ENCODE peak calls at places on chromosomes 2 and 18, in ten cellular contexts. One of them, this sample, is unnamed.

GRCh38 chr18:30971338-30971956 is 71.1 kb downstream of the DSC3 start:
- DNase-seq in GM12865: peak
- DNase-seq in neural crest cell: no peak
- DNase-seq in OCI-LY7: peak
- DNase-seq in upper lobe of left lung: no peak
- DNase-seq in Peyer's patch: no peak
- DNase-seq in astrocyte: no peak
- DNase-seq in HFFc6: peak
- DNase-seq in A673: peak
- DNase-seq in neural progenitor cell: peak
- DNase-seq in this sample: no peak

GRCh38 chr2:234991290-234991689 is 39.5 kb downstream of the SH3BP4 start:
- DNase-seq in GM12865: no peak
- DNase-seq in neural crest cell: no peak
- DNase-seq in OCI-LY7: no peak
- DNase-seq in upper lobe of left lung: no peak
- DNase-seq in Peyer's patch: no peak
- DNase-seq in astrocyte: no peak
- DNase-seq in HFFc6: no peak
- DNase-seq in A673: no peak
- DNase-seq in neural progenitor cell: no peak
- DNase-seq in this sample: no peak

GRCh38 chr2:27765621-27766286 is 5.8 kb upstream of the MRPL33 start:
- DNase-seq in GM12865: peak
- DNase-seq in neural crest cell: no peak
- DNase-seq in OCI-LY7: no peak
- DNase-seq in upper lobe of left lung: peak
- DNase-seq in Peyer's patch: peak
- DNase-seq in astrocyte: peak
- DNase-seq in HFFc6: no peak
- DNase-seq in A673: no peak
- DNase-seq in neural progenitor cell: no peak
- DNase-seq in this sample: no peak

GRCh38 chr2:144528108-144528507 is 8.2 kb upstream of the ZEB2 start:
- DNase-seq in GM12865: no peak
- DNase-seq in neural crest cell: no peak
- DNase-seq in OCI-LY7: no peak
- DNase-seq in upper lobe of left lung: no peak
- DNase-seq in Peyer's patch: no peak
- DNase-seq in astrocyte: no peak
- DNase-seq in HFFc6: no peak
- DNase-seq in A673: no peak
- DNase-seq in neural progenitor cell: no peak
- DNase-seq in this sample: no peak

GRCh38 chr2:848099-848498 is 102.5 kb upstream of the SNTG2 start:
- DNase-seq in GM12865: no peak
- DNase-seq in neural crest cell: no peak
- DNase-seq in OCI-LY7: no peak
- DNase-seq in upper lobe of left lung: no peak
- DNase-seq in Peyer's patch: no peak
- DNase-seq in astrocyte: no peak
- DNase-seq in HFFc6: no peak
- DNase-seq in A673: no peak
- DNase-seq in neural progenitor cell: no peak
- DNase-seq in this sample: no peak

GRCh38 chr2:96549967-96550786 is 13.6 kb downstream of the ARID5A start:
- DNase-seq in GM12865: no peak
- DNase-seq in neural crest cell: no peak
- DNase-seq in OCI-LY7: peak
- DNase-seq in upper lobe of left lung: peak
- DNase-seq in Peyer's patch: peak
- DNase-seq in astrocyte: no peak
- DNase-seq in HFFc6: no peak
- DNase-seq in A673: no peak
- DNase-seq in neural progenitor cell: peak
- DNase-seq in this sample: no peak

GRCh38 chr2:8721410-8721809 is 39.6 kb downstream of the ID2 start:
- DNase-seq in GM12865: no peak
- DNase-seq in neural crest cell: no peak
- DNase-seq in OCI-LY7: no peak
- DNase-seq in upper lobe of left lung: no peak
- DNase-seq in Peyer's patch: no peak
- DNase-seq in astrocyte: no peak
- DNase-seq in HFFc6: no peak
- DNase-seq in A673: no peak
- DNase-seq in neural progenitor cell: no peak
- DNase-seq in this sample: no peak

GRCh38 chr18:76943542-76944339 is 121.4 kb downstream of the ZNF236 start:
- DNase-seq in GM12865: no peak
- DNase-seq in neural crest cell: no peak
- DNase-seq in OCI-LY7: no peak
- DNase-seq in upper lobe of left lung: peak
- DNase-seq in Peyer's patch: no peak
- DNase-seq in astrocyte: no peak
- DNase-seq in HFFc6: no peak
- DNase-seq in A673: peak
- DNase-seq in neural progenitor cell: no peak
- DNase-seq in this sample: no peak

GRCh38 chr2:238370482-238371372 is 50.4 kb downstream of the TRAF3IP1 start:
- DNase-seq in GM12865: peak
- DNase-seq in neural crest cell: peak
- DNase-seq in OCI-LY7: peak
- DNase-seq in upper lobe of left lung: no peak
- DNase-seq in Peyer's patch: no peak
- DNase-seq in astrocyte: peak
- DNase-seq in HFFc6: peak
- DNase-seq in A673: peak
- DNase-seq in neural progenitor cell: peak
- DNase-seq in this sample: no peak

GRCh38 chr2:214809751-214810564 is 475 bp upstream of the BARD1 start:
- DNase-seq in GM12865: peak
- DNase-seq in neural crest cell: peak
- DNase-seq in OCI-LY7: peak
- DNase-seq in upper lobe of left lung: peak
- DNase-seq in Peyer's patch: peak
- DNase-seq in astrocyte: peak
- DNase-seq in HFFc6: peak
- DNase-seq in A673: peak
- DNase-seq in neural progenitor cell: peak
- DNase-seq in this sample: peak

GRCh38 chr2:88950010-88950409 is 258.5 kb downstream of the RPIA start:
- DNase-seq in GM12865: peak
- DNase-seq in neural crest cell: no peak
- DNase-seq in OCI-LY7: no peak
- DNase-seq in upper lobe of left lung: no peak
- DNase-seq in Peyer's patch: no peak
- DNase-seq in astrocyte: no peak
- DNase-seq in HFFc6: no peak
- DNase-seq in A673: peak
- DNase-seq in neural progenitor cell: no peak
- DNase-seq in this sample: no peak

GRCh38 chr2:225570000-225570399 is 170.5 kb downstream of the NYAP2 start:
- DNase-seq in GM12865: no peak
- DNase-seq in neural crest cell: no peak
- DNase-seq in OCI-LY7: no peak
- DNase-seq in upper lobe of left lung: no peak
- DNase-seq in Peyer's patch: no peak
- DNase-seq in astrocyte: no peak
- DNase-seq in HFFc6: no peak
- DNase-seq in A673: no peak
- DNase-seq in neural progenitor cell: no peak
- DNase-seq in this sample: no peak

GRCh38 chr18:70496749-70497294 is 208.0 kb downstream of the SOCS6 start:
- DNase-seq in GM12865: no peak
- DNase-seq in neural crest cell: no peak
- DNase-seq in OCI-LY7: no peak
- DNase-seq in upper lobe of left lung: no peak
- DNase-seq in Peyer's patch: no peak
- DNase-seq in astrocyte: no peak
- DNase-seq in HFFc6: no peak
- DNase-seq in A673: no peak
- DNase-seq in neural progenitor cell: no peak
- DNase-seq in this sample: no peak
- TF ChIP-seq CTCF in GM12865: no peak
- TF ChIP-seq CTCF in neural crest cell: no peak
- TF ChIP-seq CTCF in OCI-LY7: no peak
- TF ChIP-seq CTCF in upper lobe of left lung: no peak
- TF ChIP-seq CTCF in Peyer's patch: no peak
- TF ChIP-seq CTCF in astrocyte: no peak
- TF ChIP-seq CTCF in HFFc6: no peak
- TF ChIP-seq CTCF in A673: no peak
- TF ChIP-seq CTCF in neural progenitor cell: no peak
- TF ChIP-seq CTCF in this sample: no peak

GRCh38 chr2:38966006-38966405 is 76.3 kb downstream of the ARHGEF33 start:
- DNase-seq in GM12865: no peak
- DNase-seq in neural crest cell: no peak
- DNase-seq in OCI-LY7: no peak
- DNase-seq in upper lobe of left lung: no peak
- DNase-seq in Peyer's patch: no peak
- DNase-seq in astrocyte: no peak
- DNase-seq in HFFc6: no peak
- DNase-seq in A673: no peak
- DNase-seq in neural progenitor cell: no peak
- DNase-seq in this sample: no peak

GRCh38 chr2:38957972-38958371 is 68.3 kb downstream of the ARHGEF33 start:
- DNase-seq in GM12865: no peak
- DNase-seq in neural crest cell: no peak
- DNase-seq in OCI-LY7: no peak
- DNase-seq in upper lobe of left lung: no peak
- DNase-seq in Peyer's patch: no peak
- DNase-seq in astrocyte: no peak
- DNase-seq in HFFc6: no peak
- DNase-seq in A673: no peak
- DNase-seq in neural progenitor cell: no peak
- DNase-seq in this sample: no peak

GRCh38 chr2:38960609-38961320 is 71.1 kb downstream of the ARHGEF33 start:
- DNase-seq in GM12865: no peak
- DNase-seq in neural crest cell: no peak
- DNase-seq in OCI-LY7: no peak
- DNase-seq in upper lobe of left lung: no peak
- DNase-seq in Peyer's patch: no peak
- DNase-seq in astrocyte: no peak
- DNase-seq in HFFc6: no peak
- DNase-seq in A673: no peak
- DNase-seq in neural progenitor cell: no peak
- DNase-seq in this sample: no peak

GRCh38 chr2:38959464-38959863 is 69.8 kb downstream of the ARHGEF33 start:
- DNase-seq in GM12865: no peak
- DNase-seq in neural crest cell: no peak
- DNase-seq in OCI-LY7: no peak
- DNase-seq in upper lobe of left lung: no peak
- DNase-seq in Peyer's patch: no peak
- DNase-seq in astrocyte: no peak
- DNase-seq in HFFc6: no peak
- DNase-seq in A673: no peak
- DNase-seq in neural progenitor cell: no peak
- DNase-seq in this sample: no peak

GRCh38 chr2:38959938-38960608 is 70.4 kb downstream of the ARHGEF33 start:
- DNase-seq in GM12865: peak
- DNase-seq in neural crest cell: peak
- DNase-seq in OCI-LY7: no peak
- DNase-seq in upper lobe of left lung: peak
- DNase-seq in Peyer's patch: peak
- DNase-seq in astrocyte: peak
- DNase-seq in HFFc6: peak
- DNase-seq in A673: peak
- DNase-seq in neural progenitor cell: peak
- DNase-seq in this sample: no peak
- TF ChIP-seq CTCF in GM12865: no peak
- TF ChIP-seq CTCF in neural crest cell: no peak
- TF ChIP-seq CTCF in OCI-LY7: no peak
- TF ChIP-seq CTCF in upper lobe of left lung: peak
- TF ChIP-seq CTCF in Peyer's patch: no peak
- TF ChIP-seq CTCF in astrocyte: no peak
- TF ChIP-seq CTCF in HFFc6: no peak
- TF ChIP-seq CTCF in A673: no peak
- TF ChIP-seq CTCF in neural progenitor cell: no peak
- TF ChIP-seq CTCF in this sample: no peak

DNA sequence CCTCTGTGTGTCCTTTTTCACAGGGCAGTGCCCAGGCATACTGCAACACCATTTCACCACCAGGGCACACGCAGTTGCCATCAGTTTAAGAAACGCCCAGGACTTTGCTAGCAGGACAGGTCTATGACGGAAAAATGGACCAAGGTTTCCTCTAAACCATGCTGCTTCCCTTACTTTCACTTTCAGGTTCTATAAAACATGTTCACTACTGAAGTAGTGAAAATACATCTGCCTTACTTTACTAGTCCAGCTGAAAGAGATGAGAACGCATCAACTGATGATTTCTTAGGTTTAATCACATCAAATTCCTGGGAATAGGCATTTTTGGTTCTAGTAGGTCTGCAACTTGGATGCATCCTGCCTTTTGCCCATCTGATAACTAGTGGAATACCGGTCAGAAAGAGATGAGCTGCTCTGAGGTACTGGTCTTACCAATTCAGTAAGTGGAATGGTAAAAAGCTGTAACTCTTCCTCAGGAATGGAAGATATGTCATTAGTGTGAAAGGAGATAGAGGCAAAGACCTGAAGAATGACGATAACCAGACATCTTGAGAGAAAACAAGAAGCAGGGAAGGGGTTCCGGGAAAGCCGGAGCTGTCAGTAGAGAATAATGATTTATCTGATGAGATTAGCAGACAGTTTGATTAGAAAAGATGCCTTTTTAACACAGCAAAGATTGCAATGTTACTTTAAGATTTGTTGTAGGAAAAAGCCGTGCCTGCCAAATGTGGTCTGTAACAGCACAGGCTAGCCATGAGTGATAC is 110.3 kb downstream of the TCF4 start:
- DNase-seq in GM12865: peak
- DNase-seq in neural crest cell: no peak
- DNase-seq in OCI-LY7: peak
- DNase-seq in upper lobe of left lung: no peak
- DNase-seq in Peyer's patch: no peak
- DNase-seq in astrocyte: peak
- DNase-seq in HFFc6: peak
- DNase-seq in A673: no peak
- DNase-seq in neural progenitor cell: no peak
- DNase-seq in this sample: no peak
- TF ChIP-seq CTCF in GM12865: peak
- TF ChIP-seq CTCF in neural crest cell: no peak
- TF ChIP-seq CTCF in OCI-LY7: no peak
- TF ChIP-seq CTCF in upper lobe of left lung: no peak
- TF ChIP-seq CTCF in Peyer's patch: no peak
- TF ChIP-seq CTCF in astrocyte: peak
- TF ChIP-seq CTCF in HFFc6: peak
- TF ChIP-seq CTCF in A673: no peak
- TF ChIP-seq CTCF in neural progenitor cell: no peak
- TF ChIP-seq CTCF in this sample: peak

GRCh38 chr2:71102981-71103681 is 26.9 kb downstream of the MCEE start:
- DNase-seq in GM12865: no peak
- DNase-seq in neural crest cell: no peak
- DNase-seq in OCI-LY7: no peak
- DNase-seq in upper lobe of left lung: no peak
- DNase-seq in Peyer's patch: no peak
- DNase-seq in astrocyte: no peak
- DNase-seq in HFFc6: no peak
- DNase-seq in A673: no peak
- DNase-seq in neural progenitor cell: no peak
- DNase-seq in this sample: no peak

GRCh38 chr2:71101656-71102055 is 28.4 kb downstream of the MCEE start:
- DNase-seq in GM12865: no peak
- DNase-seq in neural crest cell: no peak
- DNase-seq in OCI-LY7: no peak
- DNase-seq in upper lobe of left lung: no peak
- DNase-seq in Peyer's patch: no peak
- DNase-seq in astrocyte: peak
- DNase-seq in HFFc6: peak
- DNase-seq in A673: no peak
- DNase-seq in neural progenitor cell: no peak
- DNase-seq in this sample: no peak

GRCh38 chr2:71100195-71100964 is 29.6 kb downstream of the MCEE start:
- DNase-seq in GM12865: peak
- DNase-seq in neural crest cell: peak
- DNase-seq in OCI-LY7: peak
- DNase-seq in upper lobe of left lung: no peak
- DNase-seq in Peyer's patch: peak
- DNase-seq in astrocyte: peak
- DNase-seq in HFFc6: peak
- DNase-seq in A673: peak
- DNase-seq in neural progenitor cell: peak
- DNase-seq in this sample: no peak
- TF ChIP-seq CTCF in GM12865: peak
- TF ChIP-seq CTCF in neural crest cell: peak
- TF ChIP-seq CTCF in OCI-LY7: peak
- TF ChIP-seq CTCF in upper lobe of left lung: peak
- TF ChIP-seq CTCF in Peyer's patch: peak
- TF ChIP-seq CTCF in astrocyte: peak
- TF ChIP-seq CTCF in HFFc6: peak
- TF ChIP-seq CTCF in A673: peak
- TF ChIP-seq CTCF in neural progenitor cell: peak
- TF ChIP-seq CTCF in this sample: peak